ENCODE peak calls at places on chromosomes 11 and 22, in five cellular contexts. F, L, G, E and S are unnamed samples.

GRCh38 chr11:125457814-125458343 is 38.2 kb downstream of the FEZ1 start:
- DNase-seq in F (no peak), L (peak; percentile 18), G (no peak), E (peak; percentile 88), S (no peak)

GRCh38 chr11:106553304-106553703 is 465.0 kb downstream of the GUCY1A2 start:
- DNase-seq in F (no peak), L (no peak), G (no peak), E (no peak), S (no peak)

GRCh38 chr11:107203656-107204055 is 185.4 kb upstream of the GUCY1A2 start:
- DNase-seq in F (no peak), L (no peak), G (no peak), E (no peak), S (no peak)

GRCh38 chr22:31313366-31314147 is 21.3 kb upstream of the PIK3IP1 start:
- DNase-seq in F (peak; percentile 79), L (peak; percentile 82), G (peak; percentile 63), E (peak; percentile 86), S (peak; percentile 36)

GRCh38 chr11:116901211-116901610 is 63.8 kb upstream of the APOA1 start:
- DNase-seq in F (no peak), L (no peak), G (no peak), E (no peak), S (no peak)

GRCh38 chr22:47190957-47191323 is 428.5 kb downstream of the TBC1D22A start:
- DNase-seq in F (no peak), L (no peak), G (no peak), E (no peak), S (no peak)

GRCh38 chr22:22616636-22617035 is 27.8 kb upstream of the GGTLC2 start:
- DNase-seq in F (peak; percentile 7), L (no peak), G (no peak), E (no peak), S (no peak)

GRCh38 chr22:30573594-30574094 is 821 bp downstream of the GAL3ST1 start:
- DNase-seq in F (no peak), L (no peak), G (no peak), E (no peak), S (no peak)

GRCh38 chr22:22087854-22088657 is 105.5 kb upstream of the TOP3B start:
- DNase-seq in F (no peak), L (no peak), G (no peak), E (no peak), S (no peak)

GRCh38 chr11:75347781-75348613 is 3.5 kb downstream of the ARRB1 start:
- DNase-seq in F (no peak), L (no peak), G (no peak), E (peak; percentile 90), S (peak; percentile 93)

GRCh38 chr11:100970273-100971164 is 159.1 kb downstream of the PGR start:
- DNase-seq in F (no peak), L (no peak), G (no peak), E (no peak), S (no peak)

GRCh38 chr11:118931576-118931975 is 5.8 kb upstream of the BCL9L start:
- DNase-seq in F (no peak), L (no peak), G (no peak), E (no peak), S (no peak)

GRCh38 chr22:46849951-46850350 is 87.5 kb downstream of the TBC1D22A start:
- DNase-seq in F (no peak), L (no peak), G (no peak), E (no peak), S (no peak)

GRCh38 chr11:65780770-65781151 is at the start of gene AP5B1:
- DNase-seq in F (peak; percentile 75), L (peak; percentile 44), G (peak; percentile 66), E (peak; percentile 93), S (peak; percentile 86)

GRCh38 chr11:2306971-2307732 is 5.3 kb downstream of the TSPAN32 start:
- DNase-seq in F (no peak), L (no peak), G (no peak), E (peak; percentile 51), S (no peak)

GRCh38 chr11:108984548-108984947 is 319.7 kb downstream of the DDX10 start:
- DNase-seq in F (no peak), L (no peak), G (no peak), E (no peak), S (no peak)

GRCh38 chr11:65446446-65447277 is 24.1 kb downstream of the NEAT1 start:
- DNase-seq in F (no peak), L (no peak), G (no peak), E (no peak), S (no peak)

GRCh38 chr11:132972565-132972964 is 559.7 kb downstream of the OPCML start:
- DNase-seq in F (no peak), L (no peak), G (no peak), E (no peak), S (no peak)

GRCh38 chr22:37254867-37255233 is 10.8 kb upstream of the RAC2 start:
- DNase-seq in F (peak; percentile 53), L (no peak), G (no peak), E (no peak), S (no peak)

GRCh38 chr22:32720924-32721323 is 80.6 kb upstream of the TIMP3 start:
- DNase-seq in F (no peak), L (peak; percentile 41), G (no peak), E (peak; percentile 54), S (no peak)

GRCh38 chr22:22878801-22879674 is 8.6 kb upstream of the IGLL5 start:
- DNase-seq in F (no peak), L (no peak), G (no peak), E (no peak), S (no peak)